ENCODE peak calls at places on chromosome 11, in nine cellular contexts. H, M, U, P, Z, R, F, T and W are unnamed samples.

GRCh38 chr11:117932426-117932825 is 3.2 kb upstream of the TMPRSS13 start:
- DNase-seq in H (no peak), M (no peak), U (no peak), P (no peak), Z (no peak), R (no peak), F (no peak), T (no peak), W (no peak)

GRCh38 chr11:75371930-75372876 is 20.7 kb upstream of the ARRB1 start:
- DNase-seq in H (no peak), M (no peak), U (no peak), P (no peak), Z (peak; percentile 76), R (no peak), F (peak; percentile 88), T (peak; percentile 68), W (no peak)

GRCh38 chr11:34860034-34860433 is 56.1 kb downstream of the APIP start:
- DNase-seq in H (no peak), M (no peak), U (no peak), P (no peak), Z (no peak), R (no peak), F (no peak), T (no peak), W (no peak)

GRCh38 chr11:118214210-118214914 is 10.4 kb downstream of the JAML start:
- DNase-seq in H (no peak), M (no peak), U (no peak), P (no peak), Z (no peak), R (no peak), F (no peak), T (no peak), W (peak; percentile 25)

GRCh38 chr11:61975638-61976419 is 8.4 kb upstream of the FTH1 start:
- DNase-seq in H (no peak), M (no peak), U (peak; percentile 71), P (no peak), Z (no peak), R (no peak), F (no peak), T (no peak), W (no peak)

GRCh38 chr11:72981067-72981466 is 161.1 kb downstream of the FCHSD2 start:
- DNase-seq in H (no peak), M (no peak), U (no peak), P (no peak), Z (no peak), R (no peak), F (no peak), T (no peak), W (no peak)

GRCh38 chr11:122711831-122712378 is 56.4 kb downstream of the UBASH3B start:
- DNase-seq in H (no peak), M (no peak), U (peak; percentile 98), P (no peak), Z (no peak), R (no peak), F (peak; percentile 3), T (peak; percentile 38), W (no peak)

GRCh38 chr11:46117842-46118241 is 3.4 kb downstream of the PHF21A start:
- DNase-seq in H (no peak), M (no peak), U (no peak), P (no peak), Z (no peak), R (no peak), F (no peak), T (no peak), W (no peak)

GRCh38 chr11:106399624-106400023 is 322.2 kb downstream of the AASDHPPT start:
- DNase-seq in H (no peak), M (no peak), U (no peak), P (no peak), Z (no peak), R (no peak), F (no peak), T (no peak), W (no peak)

GRCh38 chr11:2088746-2089535 is 50.2 kb downstream of the IGF2 start:
- DNase-seq in H (no peak), M (peak; percentile 10), U (no peak), P (peak; percentile 58), Z (no peak), R (no peak), F (no peak), T (no peak), W (no peak)

GRCh38 chr11:119832536-119832935 is 103.5 kb upstream of the NECTIN1 start:
- DNase-seq in H (peak; percentile 81), M (peak; percentile 65), U (no peak), P (no peak), Z (no peak), R (no peak), F (peak; percentile 13), T (peak; percentile 77), W (no peak)

GRCh38 chr11:125588505-125588904 is 4.1 kb upstream of the STT3A start:
- DNase-seq in H (no peak), M (no peak), U (peak; percentile 35), P (no peak), Z (no peak), R (no peak), F (no peak), T (no peak), W (no peak)

GRCh38 chr11:117834068-117834810 is 9.7 kb upstream of the FXYD2 start:
- DNase-seq in H (no peak), M (peak; percentile 19), U (no peak), P (no peak), Z (no peak), R (no peak), F (no peak), T (no peak), W (no peak)

GRCh38 chr11:118535261-118535660 is 4.3 kb downstream of the TMEM25 start:
- DNase-seq in H (no peak), M (no peak), U (no peak), P (no peak), Z (no peak), R (no peak), F (no peak), T (no peak), W (no peak)

GRCh38 chr11:78138694-78139421 is 568 bp downstream of the ALG8 start:
- DNase-seq in H (no peak), M (peak; percentile 41), U (no peak), P (no peak), Z (no peak), R (no peak), F (no peak), T (peak; percentile 34), W (no peak)
- TF ChIP-seq CTCF in H (no peak), M (no peak), U (no peak), P (no peak), Z (no peak), R (no peak), F (no peak), T (no peak), W (no peak)

GRCh38 chr11:19658344-19658743 is 54.3 kb upstream of the NAV2 start:
- DNase-seq in H (no peak), M (no peak), U (no peak), P (no peak), Z (no peak), R (no peak), F (no peak), T (no peak), W (no peak)
- TF ChIP-seq CTCF in H (peak; percentile 20), M (no peak), U (peak; percentile 10), P (peak; percentile 23), Z (peak; percentile 51), R (peak; percentile 10), F (no peak), T (no peak), W (no peak)

GRCh38 chr11:66388746-66389386 is 17.3 kb upstream of the SLC29A2 start:
- DNase-seq in H (no peak), M (peak; percentile 90), U (peak; percentile 67), P (no peak), Z (no peak), R (no peak), F (peak; percentile 22), T (peak; percentile 83), W (no peak)

GRCh38 chr11:66391322-66391721 is 19.8 kb upstream of the SLC29A2 start:
- DNase-seq in H (no peak), M (no peak), U (no peak), P (no peak), Z (no peak), R (no peak), F (no peak), T (no peak), W (no peak)

DNA sequence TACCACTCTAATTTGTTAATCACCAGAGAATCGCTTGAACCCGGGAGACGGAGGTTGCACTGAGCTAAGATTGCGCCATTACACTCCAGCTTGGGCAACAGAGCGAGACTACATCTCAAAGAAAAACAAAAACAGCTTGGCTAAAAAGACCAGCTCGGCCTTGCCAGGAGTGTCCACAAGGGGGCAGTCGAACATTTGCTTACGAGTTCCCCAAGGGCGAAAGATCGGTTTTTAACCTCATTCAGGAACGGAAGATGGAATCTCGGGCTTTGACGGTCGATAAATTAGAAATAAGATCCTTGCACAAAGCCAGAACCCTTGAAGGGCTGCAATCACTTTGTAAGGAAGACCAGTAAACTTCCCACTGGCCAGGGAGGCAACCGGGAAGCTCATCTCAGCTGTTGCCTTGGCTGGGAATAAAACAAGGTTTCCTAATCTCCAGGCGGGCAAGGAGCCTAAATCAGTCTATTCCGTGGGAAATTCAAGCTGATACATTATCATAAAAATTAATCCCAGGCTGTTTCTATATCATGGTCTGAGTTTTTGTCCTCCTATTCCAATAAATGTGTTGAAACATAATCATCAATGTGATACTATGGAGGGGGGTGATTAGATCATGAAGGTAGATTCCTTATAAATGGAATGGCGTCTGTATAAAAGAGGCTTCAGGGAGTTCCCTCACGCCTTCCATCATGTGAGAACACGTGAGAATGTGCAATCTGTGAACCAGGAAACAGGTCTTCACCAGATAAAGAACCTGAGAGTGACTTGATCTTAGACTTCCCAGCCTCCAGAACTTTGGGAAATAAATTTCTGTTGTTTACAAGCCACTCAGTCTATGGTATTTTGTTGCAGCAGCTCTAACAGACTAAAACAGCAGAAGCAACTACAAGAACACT is 14.9 kb upstream of the SLC29A2 start:
- DNase-seq in H (peak; percentile 77), M (peak; percentile 91), U (peak; percentile 77), P (peak; percentile 88), Z (peak; percentile 81), R (peak; percentile 73), F (peak; percentile 34), T (peak; percentile 91), W (peak; percentile 68)
- TF ChIP-seq CTCF in H (peak; percentile 95), M (no peak), U (peak; percentile 97), P (peak; percentile 98), Z (peak; percentile 97), R (peak; percentile 96), F (peak; percentile 93), T (peak; percentile 99), W (no peak)

DNA sequence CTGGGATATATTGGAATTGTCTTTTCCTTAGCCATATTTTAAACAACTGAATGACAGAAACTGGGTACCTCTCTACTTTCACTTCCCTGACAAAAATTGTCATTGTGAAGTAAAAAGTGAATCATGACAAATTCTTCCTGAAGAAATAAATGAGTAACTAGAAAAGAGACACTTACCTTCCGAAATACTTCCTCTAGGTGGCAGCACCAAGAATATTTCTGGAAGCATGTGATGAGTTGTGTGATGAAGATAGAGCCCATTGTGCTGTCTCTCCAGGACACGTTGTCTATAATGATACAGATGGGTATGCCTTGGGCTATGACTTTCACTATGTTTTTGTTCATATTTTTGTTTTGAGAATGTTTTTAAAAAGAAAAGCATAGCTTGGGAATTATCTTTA is 21.5 kb downstream of the CASP4 start:
- DNase-seq in H (no peak), M (no peak), U (peak; percentile 74), P (no peak), Z (peak; percentile 33), R (no peak), F (peak; percentile 10), T (peak; percentile 46), W (no peak)
- TF ChIP-seq CTCF in H (peak; percentile 29), M (no peak), U (peak; percentile 35), P (peak; percentile 67), Z (peak; percentile 69), R (peak; percentile 40), F (peak; percentile 53), T (peak; percentile 52), W (peak; percentile 59)